ENCODE peak calls at places on chromosomes 7 and 10, in four cellular contexts. P is tibial artery, M is suprapubic skin, R is posterior cingulate gyrus. B is an unnamed sample.

GRCh38 chr10:33139191-33139646 is 181.2 kb upstream of the ITGB1 start:
- DNase-seq in R (no peak), M (no peak), P (no peak), B (no peak)

GRCh38 chr7:157622000-157622399 is 285.2 kb downstream of the DNAJB6 start:
- DNase-seq in M (no peak), P (no peak), R (no peak), B (no peak)

GRCh38 chr7:151248191-151249033 is at the start of gene SMARCD3:
- DNase-seq in R (peak), M (peak), P (peak), B (no peak)

GRCh38 chr7:133484135-133484534 is 231.3 kb downstream of the EXOC4 start:
- DNase-seq in R (no peak), P (no peak), M (no peak), B (no peak)

GRCh38 chr7:40716052-40716451 is 581.2 kb downstream of the SUGCT start:
- DNase-seq in P (no peak), R (no peak), M (no peak), B (no peak)

GRCh38 chr7:150990416-150991186 is at the start of gene NOS3:
- DNase-seq in P (no peak), R (no peak), M (no peak), B (no peak)

GRCh38 chr7:45924283-45924682 is 3.2 kb upstream of the IGFBP3 start:
- DNase-seq in M (no peak), R (no peak), P (no peak), B (no peak)

GRCh38 chr7:92820191-92820590 is 16.2 kb downstream of the CDK6 start:
- DNase-seq in M (no peak), P (no peak), R (no peak), B (no peak)

GRCh38 chr10:116817780-116818343 is 31.4 kb upstream of the ENO4 start:
- DNase-seq in M (no peak), P (no peak), R (no peak), B (no peak)

GRCh38 chr7:28355553-28356319 is 56.6 kb upstream of the CREB5 start:
- DNase-seq in R (no peak), P (no peak), M (no peak), B (no peak)

GRCh38 chr7:48087349-48087748 is 1.7 kb upstream of the UPP1 start:
- DNase-seq in M (no peak), P (no peak), R (no peak), B (no peak)

B was measured in head of caudate nucleus.